ENCODE peak calls at places on chromosomes 1 and 21, in six cellular contexts. J, G, H, R, D and U are unnamed samples.

GRCh38 chr1:156870734-156871133 is 10.1 kb downstream of the NTRK1 start:
- DNase-seq in J (peak; percentile 95), G (no peak), H (no peak), R (peak; percentile 87), D (peak; percentile 60), U (peak; percentile 85)

GRCh38 chr1:19250629-19251304 is 557 bp downstream of the EMC1 start:
- DNase-seq in J (peak; percentile 42), G (peak; percentile 27), H (no peak), R (no peak), D (peak; percentile 22), U (no peak)

GRCh38 chr1:63730211-63730610 is 43.6 kb upstream of the ROR1 start:
- DNase-seq in J (peak; percentile 28), G (no peak), H (no peak), R (no peak), D (peak; percentile 62), U (no peak)

GRCh38 chr1:30929135-30929889 is 20.8 kb upstream of the SDC3 start:
- DNase-seq in J (peak; percentile 70), G (no peak), H (peak; percentile 25), R (peak; percentile 55), D (peak; percentile 55), U (no peak)

GRCh38 chr1:17525996-17526686 is 13.4 kb upstream of the ARHGEF10L start:
- DNase-seq in J (peak; percentile 44), G (no peak), H (no peak), R (no peak), D (no peak), U (no peak)

GRCh38 chr1:195867638-195868037 is 740.6 kb downstream of the KCNT2 start:
- DNase-seq in J (no peak), G (no peak), H (no peak), R (no peak), D (no peak), U (no peak)

GRCh38 chr1:116737020-116737854 is 17.0 kb upstream of the CD2 start:
- DNase-seq in J (peak; percentile 83), G (peak; percentile 9), H (peak; percentile 31), R (peak; percentile 49), D (peak; percentile 54), U (peak; percentile 35)

GRCh38 chr21:23853796-23854379 is 1753.4 kb downstream of the MRPL39 start:
- DNase-seq in J (peak; percentile 1), G (peak; percentile 6), H (no peak), R (no peak), D (no peak), U (no peak)

GRCh38 chr1:207172885-207173284 is 68.9 kb downstream of the C4BPA start:
- DNase-seq in J (no peak), G (no peak), H (no peak), R (no peak), D (no peak), U (no peak)

GRCh38 chr1:154849645-154850131 is 20.4 kb downstream of the KCNN3 start:
- DNase-seq in J (no peak), G (no peak), H (no peak), R (no peak), D (no peak), U (no peak)

GRCh38 chr1:198600906-198601305 is 37.9 kb upstream of the PTPRC start:
- DNase-seq in J (no peak), G (no peak), H (no peak), R (no peak), D (no peak), U (no peak)

GRCh38 chr1:148372731-148373130 is 110.4 kb downstream of the PPIAL4G start:
- DNase-seq in J (peak; percentile 64), G (no peak), H (no peak), R (peak; percentile 41), D (peak; percentile 28), U (no peak)

GRCh38 chr1:172544481-172545104 is 11.6 kb downstream of the SUCO start:
- DNase-seq in J (no peak), G (no peak), H (no peak), R (no peak), D (no peak), U (no peak)

GRCh38 chr21:39105341-39105765 is 77.9 kb downstream of the PSMG1 start:
- DNase-seq in J (no peak), G (no peak), H (no peak), R (no peak), D (peak; percentile 67), U (no peak)

GRCh38 chr1:175221548-175222175 is 29.1 kb upstream of the KIAA0040 start:
- DNase-seq in J (peak; percentile 4), G (no peak), H (peak; percentile 21), R (peak; percentile 88), D (no peak), U (peak; percentile 1)

GRCh38 chr1:107574044-107574443 is 390.9 kb downstream of the VAV3 start:
- DNase-seq in J (no peak), G (no peak), H (no peak), R (no peak), D (no peak), U (no peak)

GRCh38 chr1:202711949-202712635 is 1.8 kb upstream of the SYT2 start:
- DNase-seq in J (no peak), G (no peak), H (no peak), R (no peak), D (no peak), U (no peak)

GRCh38 chr21:44995257-44995941 is 55.6 kb downstream of the SLX9 start:
- DNase-seq in J (no peak), G (no peak), H (no peak), R (no peak), D (no peak), U (no peak)

GRCh38 chr1:223363057-223363855 is 720 bp downstream of the SUSD4 start:
- DNase-seq in J (peak; percentile 55), G (peak; percentile 41), H (no peak), R (no peak), D (peak; percentile 4), U (peak; percentile 52)

GRCh38 chr1:246497331-246497915 is 9.7 kb downstream of the SMYD3 start:
- DNase-seq in J (peak; percentile 79), G (peak; percentile 58), H (no peak), R (peak; percentile 52), D (peak; percentile 82), U (peak; percentile 46)

GRCh38 chr1:67674260-67675011 is 10.6 kb upstream of the GADD45A start:
- DNase-seq in J (peak; percentile 45), G (no peak), H (no peak), R (no peak), D (no peak), U (peak; percentile 64)

GRCh38 chr21:44455524-44456206 is 355 bp downstream of the LRRC3 start:
- DNase-seq in J (peak; percentile 48), G (peak; percentile 42), H (no peak), R (peak; percentile 34), D (peak; percentile 20), U (no peak)

GRCh38 chr1:201406831-201407406 is 7.8 kb upstream of the LAD1 start:
- DNase-seq in J (no peak), G (no peak), H (no peak), R (peak; percentile 66), D (no peak), U (no peak)

GRCh38 chr1:244087611-244088010 is 36.5 kb downstream of the ZBTB18 start:
- DNase-seq in J (no peak), G (no peak), H (no peak), R (no peak), D (no peak), U (no peak)

GRCh38 chr1:173202430-173203145 is 4.5 kb downstream of the TNFSF4 start:
- DNase-seq in J (peak; percentile 86), G (peak; percentile 23), H (no peak), R (peak; percentile 66), D (peak; percentile 83), U (peak; percentile 98)

GRCh38 chr1:77986810-77987209 is 7.9 kb upstream of the FUBP1 start:
- DNase-seq in J (no peak), G (no peak), H (no peak), R (peak; percentile 33), D (no peak), U (no peak)

GRCh38 chr1:227006397-227006796 is 66.3 kb downstream of the COQ8A start:
- DNase-seq in J (no peak), G (no peak), H (no peak), R (no peak), D (no peak), U (no peak)

GRCh38 chr1:186304982-186305949 is 69.8 kb downstream of the TPR start:
- DNase-seq in J (peak; percentile 59), G (peak; percentile 6), H (no peak), R (peak; percentile 14), D (peak; percentile 54), U (no peak)

GRCh38 chr21:36059823-36060158 is 535 bp downstream of the SETD4 start:
- DNase-seq in J (peak; percentile 79), G (no peak), H (no peak), R (no peak), D (no peak), U (no peak)

GRCh38 chr1:51675177-51675780 is 58.4 kb downstream of the OSBPL9 start:
- DNase-seq in J (peak; percentile 72), G (no peak), H (no peak), R (peak; percentile 46), D (no peak), U (no peak)

GRCh38 chr1:51684776-51685175 is 67.9 kb downstream of the OSBPL9 start:
- DNase-seq in J (no peak), G (no peak), H (no peak), R (no peak), D (no peak), U (no peak)

GRCh38 chr1:51679435-51679834 is 62.5 kb downstream of the OSBPL9 start:
- DNase-seq in J (peak; percentile 73), G (no peak), H (no peak), R (peak; percentile 79), D (no peak), U (peak; percentile 64)
- H3K4me2 ChIP-seq in J (no peak overlapping the region), G (no peak overlapping the region), H (no peak overlapping the region), R (no peak overlapping the region), D (no peak overlapping the region), U (no peak overlapping the region)

GRCh38 chr1:234722904-234723588 is 113.1 kb upstream of the IRF2BP2 start:
- DNase-seq in J (peak; percentile 97), G (no peak), H (no peak), R (peak; percentile 94), D (peak; percentile 90), U (peak; percentile 93)

GRCh38 chr1:234720709-234721436 is 110.9 kb upstream of the IRF2BP2 start:
- DNase-seq in J (peak; percentile 30), G (no peak), H (no peak), R (no peak), D (no peak), U (peak; percentile 60)

GRCh38 chr1:234721476-234722266 is 111.7 kb upstream of the IRF2BP2 start:
- DNase-seq in J (peak; percentile 90), G (no peak), H (no peak), R (no peak), D (peak; percentile 69), U (peak; percentile 98)

GRCh38 chr1:234724517-234725176 is 114.7 kb upstream of the IRF2BP2 start:
- DNase-seq in J (no peak), G (no peak), H (no peak), R (no peak), D (no peak), U (no peak)

GRCh38 chr1:234722267-234722704 is 112.3 kb upstream of the IRF2BP2 start:
- DNase-seq in J (no peak), G (no peak), H (no peak), R (no peak), D (no peak), U (no peak)
- H3K4me2 ChIP-seq in J (peak overlapping the region; percentile 86), G (no peak overlapping the region), H (no peak overlapping the region), R (peak overlapping the region; percentile 88), D (no peak overlapping the region), U (peak overlapping the region; percentile 81)

GRCh38 chr1:11365744-11366387 is 92.9 kb downstream of the UBIAD1 start:
- DNase-seq in J (no peak), G (no peak), H (no peak), R (no peak), D (no peak), U (no peak)
- H3K4me2 ChIP-seq in J (no peak overlapping the region), G (no peak overlapping the region), H (no peak overlapping the region), R (no peak overlapping the region), D (no peak overlapping the region), U (no peak overlapping the region)

GRCh38 chr1:228839656-228840055 is 104.4 kb downstream of the RHOU start:
- DNase-seq in J (no peak), G (no peak), H (no peak), R (no peak), D (peak; percentile 46), U (no peak)
- H3K4me2 ChIP-seq in J (no peak overlapping the region), G (no peak overlapping the region), H (no peak overlapping the region), R (no peak overlapping the region), D (no peak overlapping the region), U (peak overlapping the region; percentile 23)